ENCODE peak calls at places on chromosome 19, in eight cellular contexts. V, T, O, X, M, H, Z and U are unnamed samples.
A peak's percentile ranks its signal among the peaks of the same experiment; 100 is the strongest.

GRCh38 chr19:34549833-34550232 is 68.3 kb downstream of the WTIP start:
- DNase-seq in X (no peak), T (no peak), H (no peak), O (no peak), M (no peak), Z (no peak), V (no peak), U (no peak)

GRCh38 chr19:16327501-16327900 is 2.9 kb downstream of the KLF2 start:
- DNase-seq in Z (no peak), V (no peak), H (no peak), T (no peak), M (no peak), X (no peak), O (peak; percentile 24), U (no peak)

GRCh38 chr19:16623066-16623465 is 4.9 kb downstream of the MED26 start:
- DNase-seq in Z (no peak), X (no peak), M (no peak), V (no peak), O (no peak), H (no peak), T (no peak), U (no peak)

GRCh38 chr19:2260341-2260751 is 4.1 kb upstream of the JSRP1 start:
- DNase-seq in Z (no peak), M (no peak), V (no peak), H (no peak), T (no peak), X (no peak), O (no peak), U (no peak)

GRCh38 chr19:3509566-3509989 is 3.5 kb downstream of the FZR1 start:
- DNase-seq in X (no peak), T (no peak), V (no peak), O (no peak), H (peak; percentile 60), Z (no peak), M (no peak), U (no peak)

GRCh38 chr19:55452381-55453325 is 8.8 kb downstream of the ISOC2 start:
- DNase-seq in O (no peak), X (no peak), V (peak; percentile 92), H (no peak), T (peak; percentile 90), Z (no peak), M (peak; percentile 80), U (peak; percentile 68)

GRCh38 chr19:719636-720377 is 11.1 kb downstream of the PALM start:
- DNase-seq in M (no peak), V (peak; percentile 79), X (no peak), Z (no peak), H (no peak), O (no peak), T (no peak), U (no peak)

GRCh38 chr19:4327877-4328242 is 10.8 kb downstream of the STAP2 start:
- DNase-seq in T (no peak), Z (no peak), X (no peak), M (no peak), V (no peak), H (no peak), O (no peak), U (no peak)

GRCh38 chr19:3671680-3672574 is 28.3 kb downstream of the PIP5K1C start:
- DNase-seq in H (peak; percentile 63), T (no peak), Z (no peak), X (no peak), V (no peak), M (no peak), O (no peak), U (no peak)

GRCh38 chr19:11555246-11555645 is 3.8 kb downstream of the ELOF1 start:
- DNase-seq in Z (no peak), O (no peak), H (no peak), T (no peak), X (no peak), V (no peak), M (no peak), U (no peak)